ENCODE peak calls at places on chromosomes 1 and 21, in five cellular contexts. B is fibroblast of lung, G is HAP-1, C is heart right ventricle, K is ovary. D is an unnamed sample. For H3K36me3, the result is how much of the 10 kb centered on the place peaks cover.

GRCh38 chr1:98056781-98057180 is 135.9 kb upstream of the DPYD start:
- DNase-seq in K (no peak), B (no peak), C (no peak), G (no peak), D (no peak)

GRCh38 chr1:26408604-26409003 is 2.0 kb upstream of the LIN28A start:
- DNase-seq in B (peak), G (peak), K (peak), C (peak), D (peak)

GRCh38 chr1:84289169-84289785 is 12.2 kb upstream of the SAMD13 start:
- DNase-seq in B (no peak), K (no peak), C (no peak), G (no peak), D (no peak)

GRCh38 chr1:53586765-53587164 is 127.6 kb downstream of the DMRTB1 start:
- DNase-seq in C (no peak), G (no peak), K (no peak), B (no peak), D (peak)

GRCh38 chr1:94792876-94793605 is 27.1 kb upstream of the SLC44A3 start:
- DNase-seq in K (no peak), C (no peak), G (peak), B (peak), D (no peak)

GRCh38 chr1:169060906-169061683 is 45.4 kb upstream of the ATP1B1 start:
- DNase-seq in G (no peak), C (peak), B (peak), K (no peak), D (no peak)

GRCh38 chr1:20165522-20165951 is 20.4 kb upstream of the UBXN10 start:
- DNase-seq in C (no peak), K (no peak), G (peak), B (no peak), D (no peak)

GRCh38 chr1:6625579-6626149 is 996 bp downstream of the THAP3 start:
- DNase-seq in C (no peak), B (peak), G (no peak), K (no peak), D (no peak)

GRCh38 chr21:38170705-38171682 is 85.8 kb upstream of the KCNJ15 start:
- DNase-seq in G (no peak), K (no peak), B (peak), C (no peak), D (no peak)

GRCh38 chr1:183914283-183914682 is 109.4 kb downstream of the RGL1 start:
- DNase-seq in B (peak), G (no peak), C (no peak), K (no peak), D (no peak)
- H3K36me3 ChIP-seq in B (under half), G (under half), C (half or more), K (under half), D (half or more)

DNA sequence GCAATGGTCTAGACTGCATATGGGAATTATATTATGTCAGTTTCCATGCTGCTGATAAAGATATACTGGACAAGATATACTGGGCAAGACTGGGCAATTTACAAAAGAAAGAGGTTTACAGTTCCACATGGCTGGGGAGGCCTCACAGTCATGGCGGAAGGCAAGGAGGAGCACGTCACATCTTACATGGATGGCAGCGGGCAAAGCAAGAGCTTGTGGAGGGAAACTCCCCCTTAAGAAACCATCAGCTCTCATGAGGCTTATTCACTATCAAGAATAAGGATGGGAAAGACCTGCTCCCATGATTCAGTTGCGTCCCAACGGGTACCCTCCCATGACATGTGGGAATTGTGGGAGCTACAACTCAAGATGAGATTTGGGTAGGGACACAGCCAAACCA is 21.2 kb downstream of the CCT8 start:
- DNase-seq in K (no peak), G (no peak), C (no peak), B (no peak), D (no peak)
- H3K36me3 ChIP-seq in K (under half), G (half or more), C (half or more), B (under half), D (half or more)

GRCh38 chr1:23698466-23698865 is 6.9 kb downstream of the RPL11 start:
- DNase-seq in G (no peak), B (no peak), K (no peak), C (no peak), D (no peak)
- H3K36me3 ChIP-seq in G (half or more), B (under half), K (under half), C (half or more), D (half or more)

DNA sequence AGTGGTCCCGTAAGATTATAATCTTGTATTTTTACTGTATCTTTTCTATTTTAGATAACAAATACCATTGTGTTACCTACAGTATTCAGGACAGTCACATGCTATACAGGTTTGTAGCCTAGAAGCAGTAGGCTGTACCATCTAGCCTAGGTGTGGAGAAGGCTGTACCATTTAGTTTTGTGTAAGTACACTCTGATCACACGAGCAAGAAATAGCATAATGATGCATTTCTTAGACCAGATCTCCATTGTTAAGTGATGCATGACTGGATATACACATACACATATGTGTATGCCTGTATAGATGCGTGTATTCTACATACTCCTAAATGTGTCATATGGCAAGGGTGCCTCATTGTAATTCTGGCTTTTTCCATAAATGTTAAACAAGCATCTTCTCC is 33.9 kb downstream of the GALNT2 start:
- DNase-seq in C (no peak), G (no peak), K (no peak), B (no peak), D (no peak)
- H3K36me3 ChIP-seq in C (under half), G (under half), K (under half), B (under half), D (under half)

GRCh38 chr1:203388683-203389082 is 37.8 kb upstream of the FMOD start:
- DNase-seq in C (no peak), B (no peak), G (no peak), K (no peak), D (no peak)

GRCh38 chr1:203395746-203396145 is 44.8 kb upstream of the FMOD start:
- DNase-seq in K (no peak), G (no peak), B (no peak), C (no peak), D (no peak)

DNA sequence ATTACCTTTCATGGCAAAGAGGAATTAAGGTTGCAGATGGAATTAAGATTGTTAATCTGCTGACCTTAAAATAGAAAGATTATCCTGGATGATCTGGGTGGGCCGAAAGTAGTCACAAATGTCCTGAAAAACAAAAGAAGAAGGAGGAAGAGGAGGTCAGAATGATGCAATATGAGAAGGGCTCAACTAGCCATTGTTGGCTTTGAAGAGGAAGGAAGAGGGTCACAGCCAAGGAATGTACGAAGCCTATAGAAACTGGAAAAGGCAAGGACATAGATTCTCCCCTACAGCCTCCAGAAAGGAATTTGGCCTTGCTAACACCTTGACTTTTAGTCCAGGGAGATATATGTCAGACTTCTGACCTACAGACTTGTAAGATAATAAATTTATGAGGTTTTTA is 39.4 kb upstream of the FMOD start:
- DNase-seq in G (no peak), B (no peak), K (no peak), C (no peak), D (no peak)
- H3K36me3 ChIP-seq in G (under half), B (under half), K (under half), C (under half), D (under half)

GRCh38 chr1:109584766-109585165 is 34.6 kb downstream of the GNAT2 start:
- DNase-seq in G (no peak), C (no peak), B (no peak), K (no peak), D (no peak)
- H3K36me3 ChIP-seq in G (under half), C (half or more), B (under half), K (under half), D (half or more)

GRCh38 chr21:44434568-44434925 is 20.8 kb upstream of the LRRC3 start:
- DNase-seq in C (no peak), K (no peak), G (no peak), B (no peak), D (no peak)

GRCh38 chr21:44436958-44437357 is 18.4 kb upstream of the LRRC3 start:
- DNase-seq in B (no peak), C (no peak), G (no peak), K (no peak), D (no peak)

GRCh38 chr21:44434936-44435635 is 20.2 kb upstream of the LRRC3 start:
- DNase-seq in G (no peak), B (no peak), K (no peak), C (no peak), D (no peak)

GRCh38 chr21:44437371-44437695 is 18.0 kb upstream of the LRRC3 start:
- DNase-seq in C (no peak), K (no peak), G (no peak), B (no peak), D (no peak)

GRCh38 chr21:44436111-44436611 is 19.1 kb upstream of the LRRC3 start:
- DNase-seq in G (no peak), C (no peak), K (no peak), B (no peak), D (no peak)
- H3K36me3 ChIP-seq in G (under half), C (under half), K (under half), B (under half), D (under half)

DNA sequence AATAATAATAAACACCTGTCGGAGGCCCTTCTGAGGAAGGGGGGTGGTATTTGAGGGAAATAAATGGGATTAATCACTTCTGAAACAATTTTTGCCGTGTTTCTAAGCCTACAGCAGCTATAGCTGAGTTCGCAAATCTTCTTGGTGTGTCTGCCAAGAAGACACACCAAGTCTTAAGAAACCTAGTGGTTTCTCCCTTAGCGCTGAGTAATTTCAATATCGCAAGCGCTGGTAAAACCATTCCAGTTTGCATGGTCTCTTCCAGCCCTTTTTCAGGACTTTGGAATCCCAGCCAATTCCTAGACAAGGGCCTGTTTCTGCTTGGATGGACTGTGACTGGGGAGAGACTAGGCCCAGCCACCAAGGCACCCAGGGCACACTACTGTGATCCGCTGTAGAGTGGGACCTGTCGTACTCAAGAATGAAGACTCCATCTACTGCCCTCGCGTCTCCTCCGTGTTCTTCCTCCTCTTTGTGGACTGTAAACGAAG is 7.5 kb upstream of the LHX8 start:
- DNase-seq in B (no peak), G (no peak), K (no peak), C (no peak), D (no peak)
- H3K36me3 ChIP-seq in B (under half), G (under half), K (under half), C (under half), D (under half)

DNA sequence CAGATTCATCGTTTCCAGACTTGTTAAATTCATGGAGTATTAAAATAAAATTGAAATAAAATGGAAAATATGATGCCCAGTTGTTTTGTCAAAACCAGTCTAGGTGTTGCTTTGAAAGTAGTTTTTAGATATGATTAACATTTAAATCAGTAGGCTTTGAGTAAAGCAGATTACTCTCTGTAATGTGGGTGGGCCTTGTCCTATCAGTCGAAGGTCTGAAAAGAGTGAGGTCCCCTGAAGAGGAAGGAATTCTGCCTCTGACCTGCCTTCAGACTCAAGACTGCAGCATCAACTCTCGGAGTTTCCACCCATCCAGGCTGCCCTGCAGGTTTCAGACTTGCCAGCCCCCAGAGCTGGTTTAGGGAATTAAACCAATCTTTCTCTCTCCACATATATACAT is 36.2 kb downstream of the C21orf91 start:
- DNase-seq in G (no peak), B (no peak), C (no peak), K (no peak), D (no peak)
- H3K36me3 ChIP-seq in G (under half), B (under half), C (under half), K (under half), D (under half)

D was measured in right atrium auricular region.